ENCODE peak calls at places on chromosome 9, in four cellular contexts. B is GM12878, V is K562, W is HL-60. X is an unnamed sample.
A peak's percentile ranks its signal among the peaks of the same experiment; 100 is the strongest.

GRCh38 chr9:128636556-128637530 is 19.8 kb downstream of the DYNC2I2 start:
- DNase-seq in W (no peak), V (no peak), B (no peak), X (no peak)

GRCh38 chr9:89418882-89419641 is 78.9 kb downstream of the SEMA4D start:
- DNase-seq in V (no peak), W (no peak), B (no peak), X (peak; percentile 72)

GRCh38 chr9:107946364-107947137 is 457.0 kb upstream of the KLF4 start:
- DNase-seq in B (no peak), V (no peak), W (peak; percentile 17), X (no peak)

GRCh38 chr9:131474711-131475110 is 28.0 kb upstream of the POMT1 start:
- DNase-seq in V (no peak), W (no peak), B (no peak), X (no peak)

GRCh38 chr9:37046683-37047082 is 12.6 kb upstream of the PAX5 start:
- DNase-seq in W (no peak), B (no peak), V (no peak), X (no peak)

GRCh38 chr9:123365287-123365880 is 9.4 kb downstream of the CRB2 start:
- DNase-seq in V (no peak), W (no peak), B (no peak), X (no peak)

GRCh38 chr9:92740015-92740408 is 24.6 kb downstream of the BICD2 start:
- DNase-seq in V (no peak), W (no peak), B (no peak), X (no peak)

GRCh38 chr9:88583901-88584596 is 49.1 kb downstream of the NXNL2 start:
- DNase-seq in B (no peak), W (no peak), V (no peak), X (no peak)

GRCh38 chr9:128614728-128615127 is 41.9 kb downstream of the DYNC2I2 start:
- DNase-seq in W (no peak), B (no peak), V (no peak), X (no peak)

GRCh38 chr9:82894961-82895902 is 167.7 kb downstream of the RASEF start:
- DNase-seq in W (no peak), B (no peak), V (no peak), X (no peak)

GRCh38 chr9:7906783-7907182 is 107.2 kb upstream of the DMAC1 start:
- DNase-seq in W (no peak), V (no peak), B (no peak), X (no peak)

GRCh38 chr9:4859035-4859434 is 66.3 kb downstream of the RCL1 start:
- DNase-seq in B (no peak), V (no peak), W (no peak), X (no peak)

GRCh38 chr9:71681708-71682268 is 86.5 kb downstream of the CEMIP2 start:
- DNase-seq in V (no peak), B (no peak), W (no peak), X (no peak)

GRCh38 chr9:128886211-128886826 is 4.4 kb downstream of the LRRC8A start:
- DNase-seq in V (no peak), B (no peak), W (no peak), X (no peak)

GRCh38 chr9:10562581-10563343 is 50.0 kb downstream of the PTPRD start:
- DNase-seq in B (no peak), V (no peak), W (no peak), X (no peak)

GRCh38 chr9:95292226-95292625 is 25.3 kb downstream of the FANCC start:
- DNase-seq in W (no peak), V (no peak), B (no peak), X (no peak)

GRCh38 chr9:9792144-9792857 is 820.5 kb downstream of the PTPRD start:
- DNase-seq in B (no peak), V (no peak), W (no peak), X (no peak)

GRCh38 chr9:110641350-110641749 is 27.2 kb upstream of the MUSK start:
- DNase-seq in V (no peak), B (no peak), W (no peak), X (no peak)

GRCh38 chr9:125908138-125908537 is 161.0 kb downstream of the PBX3 start:
- DNase-seq in V (no peak), B (no peak), W (no peak), X (no peak)

GRCh38 chr9:35756743-35757526 is 2.9 kb upstream of the MSMP start:
- DNase-seq in V (peak; percentile 66), W (peak; percentile 59), B (no peak), X (peak; percentile 62)

GRCh38 chr9:13427587-13427986 is 148.1 kb upstream of the MPDZ start:
- DNase-seq in W (no peak), V (peak; percentile 11), B (no peak), X (peak; percentile 4)
- TF ChIP-seq SPI1 in W (no peak), V (no peak), B (no peak), X (no peak)

GRCh38 chr9:17509151-17509550 is 69.7 kb upstream of the SH3GL2 start:
- DNase-seq in B (no peak), W (no peak), V (no peak), X (no peak)
- TF ChIP-seq SPI1 in B (no peak), W (no peak), V (no peak), X (no peak)

GRCh38 chr9:111740739-111741138 is 54.0 kb downstream of the SHOC1 start:
- DNase-seq in W (no peak), V (no peak), B (no peak), X (no peak)
- TF ChIP-seq SPI1 in W (no peak), V (no peak), B (no peak), X (no peak)

DNA sequence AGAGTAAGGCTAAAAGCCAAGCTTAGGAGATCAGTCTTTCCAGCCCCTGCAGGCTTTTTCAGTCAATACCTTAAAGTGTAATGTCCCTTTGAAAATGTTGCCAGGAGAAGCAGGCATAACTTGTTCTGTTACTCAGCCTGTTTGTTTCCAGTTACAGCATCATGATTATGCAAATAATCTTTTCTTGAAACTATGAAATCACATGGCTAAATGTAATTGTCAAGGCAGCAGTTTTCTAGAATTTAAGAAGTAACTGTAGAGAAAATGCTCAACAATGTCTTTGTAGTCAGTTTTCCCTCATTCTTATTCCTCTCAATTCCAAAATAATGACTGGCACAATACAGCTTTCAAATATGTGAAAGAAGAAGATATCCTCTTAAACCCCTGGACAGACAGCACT is 1.9 kb upstream of the GPR107 start:
- DNase-seq in W (no peak), V (no peak), B (no peak), X (no peak)
- TF ChIP-seq SPI1 in W (no peak), V (no peak), B (no peak), X (no peak)

GRCh38 chr9:98606730-98607129 is 102.0 kb downstream of the GABBR2 start:
- DNase-seq in W (no peak), B (no peak), V (no peak), X (no peak)
- TF ChIP-seq SPI1 in W (no peak), B (no peak), V (no peak), X (no peak)